ENCODE peak calls at places on chromosomes 16 and 17, in eight cellular contexts. A is GM12864, Z is GM12878, B is keratinocyte, V is tibial nerve, J is choroid plexus epithelial cell, F is left ventricle myocardium inferior, M is NB4. T is an unnamed sample.

GRCh38 chr17:193426-193810 is 12.0 kb upstream of the DOC2B start:
- DNase-seq in J (no peak), F (no peak), A (no peak), Z (no peak), V (no peak), M (no peak), B (no peak), T (no peak)

GRCh38 chr17:40318835-40319332 is 9.9 kb downstream of the RARA start:
- DNase-seq in M (peak), J (no peak), B (no peak), V (no peak), Z (no peak), A (no peak), F (peak), T (no peak)

GRCh38 chr17:55157165-55157564 is 107.6 kb upstream of the HLF start:
- DNase-seq in J (peak), M (no peak), V (no peak), A (no peak), Z (no peak), B (no peak), F (no peak), T (peak)

GRCh38 chr17:6487243-6488007 is 43.2 kb downstream of the PIMREG start:
- DNase-seq in B (no peak), Z (no peak), M (no peak), J (no peak), A (no peak), F (no peak), V (peak), T (no peak)

GRCh38 chr17:30244853-30245385 is 9.4 kb upstream of the SLC6A4 start:
- DNase-seq in A (no peak), J (peak), M (no peak), F (no peak), Z (no peak), V (no peak), B (no peak), T (peak)

GRCh38 chr16:10523025-10523424 is 57.4 kb downstream of the EMP2 start:
- DNase-seq in V (no peak), A (no peak), F (no peak), Z (no peak), M (no peak), B (no peak), J (no peak), T (no peak)

GRCh38 chr17:56247816-56248215 is 94.5 kb downstream of the ANKFN1 start:
- DNase-seq in V (no peak), B (no peak), J (no peak), A (no peak), Z (no peak), M (no peak), F (no peak), T (no peak)

GRCh38 chr16:57435838-57436237 is 11.3 kb downstream of the CIAPIN1 start:
- DNase-seq in J (no peak), M (no peak), V (no peak), Z (no peak), B (no peak), A (no peak), F (no peak), T (no peak)

GRCh38 chr17:17062356-17062755 is 20.1 kb downstream of the MPRIP start:
- DNase-seq in M (peak), F (no peak), Z (no peak), J (peak), V (no peak), B (no peak), A (no peak), T (no peak)

GRCh38 chr17:12256380-12256995 is 235.8 kb downstream of the MAP2K4 start:
- DNase-seq in M (peak), Z (peak), A (peak), B (no peak), J (peak), V (peak), F (no peak), T (peak)

GRCh38 chr16:86609115-86609514 is 30.8 kb downstream of the FOXL1 start:
- DNase-seq in V (no peak), F (no peak), M (no peak), A (no peak), J (peak), B (no peak), Z (no peak), T (no peak)

GRCh38 chr17:50187403-50187735 is 14.1 kb downstream of the COL1A1 start:
- DNase-seq in F (no peak), A (no peak), V (no peak), J (peak), Z (no peak), B (no peak), M (no peak), T (no peak)

GRCh38 chr17:50184057-50184456 is 17.4 kb downstream of the COL1A1 start:
- DNase-seq in B (no peak), V (no peak), A (no peak), M (peak), F (no peak), Z (no peak), J (peak), T (no peak)

GRCh38 chr17:50184611-50185398 is 16.6 kb downstream of the COL1A1 start:
- DNase-seq in J (peak), B (no peak), Z (no peak), F (peak), M (peak), A (no peak), V (peak), T (peak)

GRCh38 chr17:50186661-50187402 is 14.6 kb downstream of the COL1A1 start:
- DNase-seq in A (no peak), J (peak), V (no peak), Z (no peak), B (no peak), F (no peak), M (no peak), T (no peak)

DNA sequence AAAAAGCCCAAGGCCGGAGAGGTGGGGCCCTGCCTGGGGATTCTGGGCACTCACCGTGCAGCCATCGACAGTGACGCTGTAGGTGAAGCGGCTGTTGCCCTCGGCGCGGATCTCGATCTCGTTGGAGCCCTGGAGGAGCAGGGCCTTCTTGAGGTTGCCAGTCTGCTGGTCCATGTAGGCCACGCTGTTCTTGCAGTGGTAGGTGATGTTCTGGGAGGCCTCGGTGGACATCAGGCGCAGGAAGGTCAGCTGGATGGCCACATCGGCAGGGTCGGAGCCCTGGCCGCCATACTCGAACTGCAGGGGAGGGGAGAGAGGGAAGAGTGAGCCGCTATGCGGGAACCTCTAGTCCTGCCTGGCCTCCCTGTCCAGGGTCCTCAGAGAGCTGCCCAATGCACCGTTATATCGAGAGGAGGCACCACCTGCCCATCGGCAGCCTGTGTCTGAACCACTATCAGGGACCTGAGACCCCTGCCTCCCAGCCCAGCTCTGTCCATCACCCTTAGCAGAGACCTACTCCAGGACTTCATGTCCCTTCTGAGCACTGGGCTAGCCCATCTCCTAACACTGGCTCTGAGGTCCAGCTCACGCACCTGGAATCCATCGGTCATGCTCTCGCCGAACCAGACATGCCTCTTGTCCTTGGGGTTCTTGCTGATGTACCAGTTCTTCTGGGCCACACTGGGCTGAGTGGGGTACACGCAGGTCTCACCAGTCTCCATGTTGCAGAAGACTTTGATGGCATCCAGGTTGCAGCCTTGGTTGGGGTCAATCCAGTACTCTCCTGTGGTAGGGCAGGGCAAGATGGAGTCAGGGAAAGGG is 15.5 kb downstream of the COL1A1 start:
- DNase-seq in A (no peak), V (no peak), J (peak), B (no peak), Z (no peak), F (no peak), M (no peak), T (no peak)
- H3K4me3 ChIP-seq in A (no peak), V (no peak), J (peak), B (no peak), Z (no peak), F (no peak), M (no peak), T (no peak)

GRCh38 chr17:39114744-39115534 is 36.5 kb downstream of the PLXDC1 start:
- DNase-seq in Z (no peak), M (no peak), B (no peak), J (peak), A (no peak), V (no peak), F (no peak), T (no peak)
- TF ChIP-seq CTCF in Z (no peak), M (no peak), B (no peak), J (no peak), A (no peak), V (no peak), F (no peak), T (no peak)

GRCh38 chr16:66255647-66256046 is 110.8 kb upstream of the CDH5 start:
- DNase-seq in V (no peak), Z (no peak), M (no peak), F (no peak), A (no peak), B (no peak), J (no peak), T (no peak)
- H3K4me3 ChIP-seq in V (no peak), Z (no peak), M (no peak), F (no peak), A (no peak), B (no peak), J (no peak), T (no peak)

GRCh38 chr17:48478224-48479013 is 48.4 kb upstream of the SKAP1 start:
- DNase-seq in B (no peak), F (no peak), M (peak), Z (peak), A (peak), V (no peak), J (peak), T (no peak)
- TF ChIP-seq CTCF in B (no peak), F (no peak), M (no peak), Z (no peak), A (peak), V (no peak), J (peak), T (no peak)

DNA sequence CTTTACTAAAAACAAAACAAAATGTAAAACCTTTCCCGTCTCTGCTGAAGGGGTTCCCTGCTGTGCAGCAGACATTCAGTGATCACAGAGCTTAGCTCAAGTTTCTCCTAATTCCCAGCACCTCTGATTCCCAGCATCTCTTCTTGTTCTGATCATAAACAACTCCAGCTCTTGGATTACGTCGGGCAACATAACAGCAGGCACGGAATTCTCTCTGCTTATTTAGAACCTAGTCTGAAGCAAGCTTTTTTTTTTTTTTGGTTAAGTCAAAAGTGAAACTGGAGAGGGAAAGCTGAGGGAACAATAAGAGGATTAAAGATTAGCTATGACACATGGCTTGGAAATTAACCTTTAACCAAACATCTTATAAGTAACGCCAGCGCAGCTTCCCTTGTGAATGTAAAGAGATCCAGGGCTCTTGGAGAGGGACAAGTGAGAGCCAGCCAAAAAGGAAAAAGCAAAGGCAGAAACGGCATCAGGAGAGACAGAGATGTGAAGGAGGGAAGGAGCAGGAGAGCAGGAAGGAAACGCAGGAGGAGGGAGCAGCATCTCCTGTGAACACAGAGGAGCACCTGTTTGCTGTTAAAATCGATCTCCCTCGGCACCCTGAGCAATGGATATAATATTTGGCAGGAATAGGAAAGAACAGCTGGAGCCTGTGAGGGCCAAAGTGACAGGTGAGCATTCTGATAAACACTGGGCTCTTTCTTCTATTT is at the start of gene BCO1:
- DNase-seq in V (peak), J (peak), F (no peak), A (no peak), M (no peak), Z (no peak), B (no peak), T (peak)
- H3K4me3 ChIP-seq in V (peak), J (peak), F (peak), A (no peak), M (no peak), Z (peak), B (no peak), T (no peak)

DNA sequence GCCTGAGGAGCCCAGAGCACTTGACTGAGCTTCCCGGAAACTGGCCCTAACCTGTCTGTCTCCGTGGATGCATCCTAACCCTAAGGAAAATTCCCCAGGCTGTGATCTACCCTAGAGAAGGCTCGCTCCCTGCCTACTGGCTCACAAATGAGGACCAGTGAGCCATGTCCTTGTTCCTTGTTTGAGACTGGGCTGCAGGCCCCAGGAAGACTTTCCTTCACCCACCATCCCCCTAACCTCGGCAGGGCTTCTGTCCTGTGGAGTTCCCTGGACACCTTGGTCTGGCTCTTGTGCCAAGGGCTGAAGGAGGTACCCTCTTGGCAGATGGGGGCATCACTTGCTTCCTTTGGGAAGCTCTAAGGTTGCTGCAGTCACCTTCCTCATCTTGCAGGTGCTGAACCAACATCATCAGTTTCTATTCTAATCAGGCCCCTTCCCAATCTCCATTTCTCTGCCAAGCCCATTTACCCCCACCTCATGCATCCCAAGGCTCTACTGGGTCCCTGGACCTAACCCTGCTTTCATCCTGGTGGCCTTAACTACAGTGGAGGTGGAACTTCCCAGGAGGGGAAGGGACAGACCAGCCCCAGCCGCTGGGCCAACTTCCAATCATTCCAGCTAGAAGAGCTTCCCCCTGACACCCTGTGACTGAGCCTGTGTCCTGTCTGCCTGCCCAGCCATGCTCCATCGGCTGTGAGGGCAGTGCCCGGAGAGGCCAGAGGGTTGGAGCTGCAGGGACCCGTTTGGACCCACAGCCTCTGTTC is 12.4 kb downstream of the RNF40 start:
- DNase-seq in Z (no peak), V (no peak), B (no peak), A (no peak), F (no peak), J (no peak), M (no peak), T (no peak)
- TF ChIP-seq CTCF in Z (no peak), V (no peak), B (no peak), A (no peak), F (no peak), J (no peak), M (no peak), T (no peak)

GRCh38 chr16:2913603-2914002 is 1.9 kb downstream of the FLYWCH1 start:
- DNase-seq in Z (no peak), M (no peak), A (no peak), V (no peak), F (no peak), J (no peak), B (no peak), T (no peak)
- H3K4me3 ChIP-seq in Z (peak), M (no peak), A (no peak), V (no peak), F (no peak), J (no peak), B (no peak), T (no peak)

GRCh38 chr17:78175643-78175981 is 7.2 kb downstream of the SYNGR2 start:
- DNase-seq in V (no peak), M (no peak), F (no peak), Z (no peak), A (no peak), J (no peak), B (no peak), T (no peak)

GRCh38 chr17:78172284-78173024 is 4.1 kb downstream of the SYNGR2 start:
- DNase-seq in A (no peak), Z (no peak), F (peak), B (no peak), J (peak), V (peak), M (peak), T (no peak)

GRCh38 chr17:78173025-78173715 is 4.8 kb downstream of the SYNGR2 start:
- DNase-seq in F (no peak), Z (peak), B (no peak), M (no peak), V (no peak), A (peak), J (no peak), T (no peak)

GRCh38 chr17:78174870-78175642 is 6.7 kb downstream of the SYNGR2 start:
- DNase-seq in J (no peak), V (no peak), Z (no peak), M (no peak), A (no peak), B (no peak), F (no peak), T (no peak)

DNA sequence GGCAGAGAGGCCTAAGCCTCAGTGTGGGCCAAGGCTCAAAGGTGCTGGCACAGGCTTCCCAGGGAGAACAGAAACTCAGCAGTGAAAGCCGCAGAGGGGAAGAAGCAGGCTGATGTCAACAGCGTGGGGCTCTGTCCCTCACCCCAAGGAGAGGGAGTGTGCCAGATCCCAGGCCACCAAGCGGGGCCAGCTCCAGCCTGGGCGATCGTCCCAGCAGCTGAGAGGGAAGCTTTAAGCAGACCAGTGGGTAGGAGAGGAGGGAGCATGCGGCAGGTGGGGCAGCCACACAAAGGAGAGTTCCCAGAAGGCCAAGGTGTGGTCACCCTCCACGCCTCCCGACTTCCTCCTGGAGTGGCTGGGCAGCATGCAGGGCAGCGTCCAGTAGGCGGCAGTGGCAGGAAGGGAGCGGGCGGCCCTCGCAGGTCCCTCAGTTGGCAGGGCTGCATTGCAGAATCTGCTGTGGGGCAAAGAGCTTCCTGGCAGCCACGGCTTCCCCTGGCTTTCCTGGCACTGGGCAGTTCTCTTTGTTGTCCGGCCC is 6.0 kb downstream of the SYNGR2 start:
- DNase-seq in V (peak), J (no peak), F (peak), M (no peak), A (no peak), Z (no peak), B (no peak), T (no peak)
- TF ChIP-seq CTCF in V (peak), J (no peak), F (peak), M (no peak), A (no peak), Z (peak), B (no peak), T (peak)

DNA sequence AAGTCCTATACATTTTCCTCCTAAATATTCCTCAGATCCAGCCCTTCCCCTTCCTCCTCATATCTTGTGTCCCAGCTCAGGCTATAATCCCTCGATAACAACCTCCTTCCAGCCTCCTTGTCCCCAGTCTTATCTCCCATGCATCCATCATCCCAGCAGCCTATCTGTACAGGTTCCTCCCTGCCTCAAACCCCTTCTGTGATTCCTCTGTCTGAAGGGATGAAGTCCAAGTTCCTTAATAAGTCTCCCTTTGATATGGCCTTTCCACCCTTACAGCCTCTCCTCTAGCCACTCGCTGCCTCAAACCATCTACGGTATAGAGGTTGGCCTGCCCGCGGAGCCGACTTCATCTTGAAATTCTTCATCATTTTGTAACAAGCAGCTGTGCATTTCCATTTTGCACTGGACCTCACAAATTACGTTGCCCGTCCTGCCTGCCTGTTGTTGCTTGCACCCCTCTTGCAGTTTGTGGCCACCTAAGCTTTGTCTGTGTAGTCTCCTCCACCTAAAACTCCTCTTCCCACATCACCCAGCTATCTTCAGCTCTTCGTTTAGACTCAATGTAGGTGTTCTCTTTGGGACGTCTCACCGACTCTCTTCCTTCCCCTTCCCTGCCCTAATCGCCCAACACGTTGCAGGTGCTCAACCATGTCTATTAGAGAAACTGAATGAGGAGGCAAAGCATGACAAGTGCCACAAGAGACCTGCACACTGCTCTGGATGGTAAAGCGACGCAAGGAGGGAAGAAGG is 763 bp upstream of the CDK5RAP3 start:
- DNase-seq in Z (no peak), M (no peak), B (no peak), F (no peak), J (no peak), A (no peak), V (no peak), T (no peak)
- H3K4me3 ChIP-seq in Z (peak), M (peak), B (no peak), F (peak), J (peak), A (peak), V (peak), T (no peak)